ENCODE peak calls at places on chromosome 11, in nine cellular contexts. One of them, this sample, is unnamed.
A peak's percentile ranks its signal among the peaks of the same experiment; 100 is the strongest.

GRCh38 chr11:73321342-73322110 is 13.4 kb downstream of the ARHGEF17 start:
- DNase-seq in spleen: no peak
- DNase-seq in breast epithelium: no peak
- DNase-seq in esophagus squamous epithelium: no peak
- DNase-seq in H1: no peak
- DNase-seq in A549: no peak
- DNase-seq in heart left ventricle: peak; percentile 90
- DNase-seq in prostate gland: no peak
- DNase-seq in IMR-90: peak; percentile 84
- DNase-seq in this sample: peak; percentile 47

GRCh38 chr11:61062181-61062955 is 39.9 kb upstream of the CD5 start:
- DNase-seq in spleen: no peak
- DNase-seq in breast epithelium: no peak
- DNase-seq in esophagus squamous epithelium: no peak
- DNase-seq in H1: no peak
- DNase-seq in A549: no peak
- DNase-seq in heart left ventricle: no peak
- DNase-seq in prostate gland: no peak
- DNase-seq in IMR-90: no peak
- DNase-seq in this sample: no peak

GRCh38 chr11:35083181-35084061 is 55.5 kb upstream of the CD44 start:
- DNase-seq in spleen: peak; percentile 82
- DNase-seq in breast epithelium: peak; percentile 72
- DNase-seq in esophagus squamous epithelium: peak; percentile 14
- DNase-seq in H1: no peak
- DNase-seq in A549: peak; percentile 77
- DNase-seq in heart left ventricle: no peak
- DNase-seq in prostate gland: peak; percentile 43
- DNase-seq in IMR-90: peak; percentile 98
- DNase-seq in this sample: peak; percentile 57

GRCh38 chr11:59183768-59184167 is 11.8 kb downstream of the DTX4 start:
- DNase-seq in spleen: no peak
- DNase-seq in breast epithelium: no peak
- DNase-seq in esophagus squamous epithelium: no peak
- DNase-seq in H1: no peak
- DNase-seq in A549: no peak
- DNase-seq in heart left ventricle: no peak
- DNase-seq in prostate gland: no peak
- DNase-seq in IMR-90: no peak
- DNase-seq in this sample: no peak

GRCh38 chr11:75492181-75492820 is 33.4 kb downstream of the GDPD5 start:
- DNase-seq in spleen: peak; percentile 85
- DNase-seq in breast epithelium: no peak
- DNase-seq in esophagus squamous epithelium: no peak
- DNase-seq in H1: no peak
- DNase-seq in A549: no peak
- DNase-seq in heart left ventricle: no peak
- DNase-seq in prostate gland: no peak
- DNase-seq in IMR-90: peak; percentile 20
- DNase-seq in this sample: no peak

GRCh38 chr11:87819141-87819540 is 356.1 kb downstream of the RAB38 start:
- DNase-seq in spleen: no peak
- DNase-seq in breast epithelium: no peak
- DNase-seq in esophagus squamous epithelium: no peak
- DNase-seq in H1: no peak
- DNase-seq in A549: no peak
- DNase-seq in heart left ventricle: no peak
- DNase-seq in prostate gland: no peak
- DNase-seq in IMR-90: no peak
- DNase-seq in this sample: no peak

GRCh38 chr11:100682247-100682969 is 4.7 kb upstream of the ARHGAP42 start:
- DNase-seq in spleen: no peak
- DNase-seq in breast epithelium: no peak
- DNase-seq in esophagus squamous epithelium: no peak
- DNase-seq in H1: no peak
- DNase-seq in A549: no peak
- DNase-seq in heart left ventricle: no peak
- DNase-seq in prostate gland: no peak
- DNase-seq in IMR-90: peak; percentile 46
- DNase-seq in this sample: no peak

GRCh38 chr11:32259641-32260081 is 168.8 kb downstream of the RCN1 start:
- DNase-seq in spleen: no peak
- DNase-seq in breast epithelium: no peak
- DNase-seq in esophagus squamous epithelium: no peak
- DNase-seq in H1: no peak
- DNase-seq in A549: no peak
- DNase-seq in heart left ventricle: no peak
- DNase-seq in prostate gland: no peak
- DNase-seq in IMR-90: peak; percentile 87
- DNase-seq in this sample: peak; percentile 25

GRCh38 chr11:80816454-80816847 is 1375.6 kb upstream of the TENM4 start:
- DNase-seq in spleen: no peak
- DNase-seq in breast epithelium: no peak
- DNase-seq in esophagus squamous epithelium: no peak
- DNase-seq in H1: no peak
- DNase-seq in A549: no peak
- DNase-seq in heart left ventricle: no peak
- DNase-seq in prostate gland: no peak
- DNase-seq in IMR-90: no peak
- DNase-seq in this sample: no peak

GRCh38 chr11:10400856-10401255 is 54.2 kb upstream of the AMPD3 start:
- DNase-seq in spleen: no peak
- DNase-seq in breast epithelium: no peak
- DNase-seq in esophagus squamous epithelium: no peak
- DNase-seq in H1: no peak
- DNase-seq in A549: no peak
- DNase-seq in heart left ventricle: no peak
- DNase-seq in prostate gland: no peak
- DNase-seq in IMR-90: peak; percentile 21
- DNase-seq in this sample: no peak

GRCh38 chr11:75514596-75514995 is 11.1 kb downstream of the GDPD5 start:
- DNase-seq in spleen: no peak
- DNase-seq in breast epithelium: no peak
- DNase-seq in esophagus squamous epithelium: no peak
- DNase-seq in H1: no peak
- DNase-seq in A549: no peak
- DNase-seq in heart left ventricle: no peak
- DNase-seq in prostate gland: no peak
- DNase-seq in IMR-90: no peak
- DNase-seq in this sample: no peak

GRCh38 chr11:6587360-6587953 is 16.0 kb downstream of the RRP8 start:
- DNase-seq in spleen: no peak
- DNase-seq in breast epithelium: no peak
- DNase-seq in esophagus squamous epithelium: no peak
- DNase-seq in H1: peak; percentile 43
- DNase-seq in A549: no peak
- DNase-seq in heart left ventricle: no peak
- DNase-seq in prostate gland: peak; percentile 51
- DNase-seq in IMR-90: no peak
- DNase-seq in this sample: no peak

GRCh38 chr11:6579681-6580080 is 23.7 kb downstream of the RRP8 start:
- DNase-seq in spleen: no peak
- DNase-seq in breast epithelium: no peak
- DNase-seq in esophagus squamous epithelium: no peak
- DNase-seq in H1: peak; percentile 26
- DNase-seq in A549: no peak
- DNase-seq in heart left ventricle: no peak
- DNase-seq in prostate gland: no peak
- DNase-seq in IMR-90: no peak
- DNase-seq in this sample: no peak

GRCh38 chr11:6584528-6584927 is 18.9 kb downstream of the RRP8 start:
- DNase-seq in spleen: no peak
- DNase-seq in breast epithelium: no peak
- DNase-seq in esophagus squamous epithelium: no peak
- DNase-seq in H1: no peak
- DNase-seq in A549: no peak
- DNase-seq in heart left ventricle: no peak
- DNase-seq in prostate gland: no peak
- DNase-seq in IMR-90: no peak
- DNase-seq in this sample: no peak

GRCh38 chr11:6586434-6587359 is 16.7 kb downstream of the RRP8 start:
- DNase-seq in spleen: no peak
- DNase-seq in breast epithelium: no peak
- DNase-seq in esophagus squamous epithelium: no peak
- DNase-seq in H1: peak; percentile 43
- DNase-seq in A549: no peak
- DNase-seq in heart left ventricle: no peak
- DNase-seq in prostate gland: peak; percentile 1
- DNase-seq in IMR-90: no peak
- DNase-seq in this sample: no peak

GRCh38 chr11:6583584-6583983 is 19.8 kb downstream of the RRP8 start:
- DNase-seq in spleen: no peak
- DNase-seq in breast epithelium: no peak
- DNase-seq in esophagus squamous epithelium: no peak
- DNase-seq in H1: no peak
- DNase-seq in A549: no peak
- DNase-seq in heart left ventricle: no peak
- DNase-seq in prostate gland: no peak
- DNase-seq in IMR-90: no peak
- DNase-seq in this sample: no peak
- H3K9me3 ChIP-seq in spleen: peaks cover 36% of the 10 kb centered on the region
- H3K9me3 ChIP-seq in breast epithelium: peaks cover 8% of the 10 kb centered on the region
- H3K9me3 ChIP-seq in esophagus squamous epithelium: no peaks in the 10 kb centered on the region
- H3K9me3 ChIP-seq in H1: no peaks in the 10 kb centered on the region
- H3K9me3 ChIP-seq in A549: peaks cover 12% of the 10 kb centered on the region
- H3K9me3 ChIP-seq in heart left ventricle: no peaks in the 10 kb centered on the region
- H3K9me3 ChIP-seq in prostate gland: no peaks in the 10 kb centered on the region
- H3K9me3 ChIP-seq in IMR-90: peaks cover 2% of the 10 kb centered on the region
- H3K9me3 ChIP-seq in this sample: peaks cover 16% of the 10 kb centered on the region

GRCh38 chr11:64869571-64870175 is 8.7 kb downstream of the EHD1 start:
- DNase-seq in spleen: peak; percentile 86
- DNase-seq in breast epithelium: no peak
- DNase-seq in esophagus squamous epithelium: no peak
- DNase-seq in H1: no peak
- DNase-seq in A549: no peak
- DNase-seq in heart left ventricle: no peak
- DNase-seq in prostate gland: no peak
- DNase-seq in IMR-90: no peak
- DNase-seq in this sample: no peak
- TF ChIP-seq POLR2A in spleen: no peak
- TF ChIP-seq POLR2A in breast epithelium: no peak
- TF ChIP-seq POLR2A in esophagus squamous epithelium: no peak
- TF ChIP-seq POLR2A in H1: no peak
- TF ChIP-seq POLR2A in A549: no peak
- TF ChIP-seq POLR2A in heart left ventricle: no peak
- TF ChIP-seq POLR2A in prostate gland: no peak
- TF ChIP-seq POLR2A in IMR-90: peak; percentile 21
- TF ChIP-seq POLR2A in this sample: no peak

GRCh38 chr11:36118084-36118483 is 171.1 kb downstream of the COMMD9 start:
- DNase-seq in spleen: no peak
- DNase-seq in breast epithelium: no peak
- DNase-seq in esophagus squamous epithelium: no peak
- DNase-seq in H1: no peak
- DNase-seq in A549: no peak
- DNase-seq in heart left ventricle: no peak
- DNase-seq in prostate gland: no peak
- DNase-seq in IMR-90: no peak
- DNase-seq in this sample: no peak

GRCh38 chr11:36122715-36123114 is 166.5 kb downstream of the COMMD9 start:
- DNase-seq in spleen: no peak
- DNase-seq in breast epithelium: no peak
- DNase-seq in esophagus squamous epithelium: no peak
- DNase-seq in H1: no peak
- DNase-seq in A549: no peak
- DNase-seq in heart left ventricle: no peak
- DNase-seq in prostate gland: no peak
- DNase-seq in IMR-90: no peak
- DNase-seq in this sample: no peak

GRCh38 chr11:36115378-36115801 is 171.5 kb downstream of the LDLRAD3 start:
- DNase-seq in spleen: no peak
- DNase-seq in breast epithelium: no peak
- DNase-seq in esophagus squamous epithelium: no peak
- DNase-seq in H1: no peak
- DNase-seq in A549: no peak
- DNase-seq in heart left ventricle: no peak
- DNase-seq in prostate gland: no peak
- DNase-seq in IMR-90: no peak
- DNase-seq in this sample: no peak

GRCh38 chr11:36116161-36116560 is 172.3 kb downstream of the LDLRAD3 start:
- DNase-seq in spleen: no peak
- DNase-seq in breast epithelium: no peak
- DNase-seq in esophagus squamous epithelium: no peak
- DNase-seq in H1: no peak
- DNase-seq in A549: no peak
- DNase-seq in heart left ventricle: no peak
- DNase-seq in prostate gland: no peak
- DNase-seq in IMR-90: no peak
- DNase-seq in this sample: peak; percentile 30

GRCh38 chr11:36119300-36119699 is 169.9 kb downstream of the COMMD9 start:
- DNase-seq in spleen: no peak
- DNase-seq in breast epithelium: no peak
- DNase-seq in esophagus squamous epithelium: no peak
- DNase-seq in H1: no peak
- DNase-seq in A549: no peak
- DNase-seq in heart left ventricle: no peak
- DNase-seq in prostate gland: no peak
- DNase-seq in IMR-90: no peak
- DNase-seq in this sample: no peak
- TF ChIP-seq CTCF in spleen: no peak
- TF ChIP-seq CTCF in breast epithelium: no peak
- TF ChIP-seq CTCF in esophagus squamous epithelium: no peak
- TF ChIP-seq CTCF in H1: no peak
- TF ChIP-seq CTCF in A549: no peak
- TF ChIP-seq CTCF in heart left ventricle: no peak
- TF ChIP-seq CTCF in prostate gland: no peak
- TF ChIP-seq CTCF in IMR-90: no peak
- TF ChIP-seq CTCF in this sample: no peak

GRCh38 chr11:17462940-17463339 is 13.7 kb downstream of the ABCC8 start:
- DNase-seq in spleen: no peak
- DNase-seq in breast epithelium: no peak
- DNase-seq in esophagus squamous epithelium: no peak
- DNase-seq in H1: no peak
- DNase-seq in A549: no peak
- DNase-seq in heart left ventricle: no peak
- DNase-seq in prostate gland: no peak
- DNase-seq in IMR-90: no peak
- DNase-seq in this sample: no peak

GRCh38 chr11:17460406-17460805 is 16.2 kb downstream of the ABCC8 start:
- DNase-seq in spleen: no peak
- DNase-seq in breast epithelium: no peak
- DNase-seq in esophagus squamous epithelium: no peak
- DNase-seq in H1: no peak
- DNase-seq in A549: no peak
- DNase-seq in heart left ventricle: no peak
- DNase-seq in prostate gland: no peak
- DNase-seq in IMR-90: no peak
- DNase-seq in this sample: no peak

GRCh38 chr11:17459211-17459610 is 17.4 kb downstream of the ABCC8 start:
- DNase-seq in spleen: no peak
- DNase-seq in breast epithelium: no peak
- DNase-seq in esophagus squamous epithelium: no peak
- DNase-seq in H1: no peak
- DNase-seq in A549: no peak
- DNase-seq in heart left ventricle: no peak
- DNase-seq in prostate gland: no peak
- DNase-seq in IMR-90: no peak
- DNase-seq in this sample: no peak

GRCh38 chr11:17457361-17458104 is 19.1 kb downstream of the ABCC8 start:
- DNase-seq in spleen: no peak
- DNase-seq in breast epithelium: no peak
- DNase-seq in esophagus squamous epithelium: no peak
- DNase-seq in H1: no peak
- DNase-seq in A549: no peak
- DNase-seq in heart left ventricle: no peak
- DNase-seq in prostate gland: no peak
- DNase-seq in IMR-90: no peak
- DNase-seq in this sample: no peak

GRCh38 chr11:17458268-17458667 is 18.4 kb downstream of the ABCC8 start:
- DNase-seq in spleen: no peak
- DNase-seq in breast epithelium: no peak
- DNase-seq in esophagus squamous epithelium: no peak
- DNase-seq in H1: no peak
- DNase-seq in A549: no peak
- DNase-seq in heart left ventricle: no peak
- DNase-seq in prostate gland: no peak
- DNase-seq in IMR-90: no peak
- DNase-seq in this sample: no peak
- H3K9me3 ChIP-seq in spleen: no peaks in the 10 kb centered on the region
- H3K9me3 ChIP-seq in breast epithelium: no peaks in the 10 kb centered on the region
- H3K9me3 ChIP-seq in esophagus squamous epithelium: no peaks in the 10 kb centered on the region
- H3K9me3 ChIP-seq in H1: no peaks in the 10 kb centered on the region
- H3K9me3 ChIP-seq in A549: no peaks in the 10 kb centered on the region
- H3K9me3 ChIP-seq in heart left ventricle: no peaks in the 10 kb centered on the region
- H3K9me3 ChIP-seq in prostate gland: no peaks in the 10 kb centered on the region
- H3K9me3 ChIP-seq in IMR-90: no peaks in the 10 kb centered on the region
- H3K9me3 ChIP-seq in this sample: no peaks in the 10 kb centered on the region

This sample was measured in adrenal gland.